ENCODE peak calls at places on chromosomes 7 and 10, in eight cellular contexts. One of them, this sample, is unnamed.

GRCh38 chr7:30657131-30657530 is 25.1 kb downstream of the CRHR2 start:
- DNase-seq in prostate gland: no peak
- DNase-seq in foreskin melanocyte: no peak
- DNase-seq in T follicular helper cell: no peak
- DNase-seq in NCI-H1694 treated with DMSO at 0.1 percent for 48 hours: no peak
- DNase-seq in NCI-H2227 treated with DMSO at 0.1 percent for 48 hours: no peak
- DNase-seq in NAMALWA: no peak
- DNase-seq in NCI-H146: no peak
- DNase-seq in this sample: no peak

GRCh38 chr10:34273340-34273739 is 541.8 kb downstream of the PARD3 start:
- DNase-seq in prostate gland: no peak
- DNase-seq in foreskin melanocyte: no peak
- DNase-seq in T follicular helper cell: no peak
- DNase-seq in NCI-H1694 treated with DMSO at 0.1 percent for 48 hours: no peak
- DNase-seq in NCI-H2227 treated with DMSO at 0.1 percent for 48 hours: no peak
- DNase-seq in NAMALWA: no peak
- DNase-seq in NCI-H146: no peak
- DNase-seq in this sample: no peak

GRCh38 chr7:105718511-105718925 is 137.2 kb upstream of the EFCAB10 start:
- DNase-seq in prostate gland: no peak
- DNase-seq in foreskin melanocyte: no peak
- DNase-seq in T follicular helper cell: no peak
- DNase-seq in NCI-H1694 treated with DMSO at 0.1 percent for 48 hours: no peak
- DNase-seq in NCI-H2227 treated with DMSO at 0.1 percent for 48 hours: no peak
- DNase-seq in NAMALWA: no peak
- DNase-seq in NCI-H146: no peak
- DNase-seq in this sample: no peak

GRCh38 chr7:157032644-157033482 is 22.4 kb upstream of the MNX1 start:
- DNase-seq in prostate gland: no peak
- DNase-seq in foreskin melanocyte: no peak
- DNase-seq in T follicular helper cell: no peak
- DNase-seq in NCI-H1694 treated with DMSO at 0.1 percent for 48 hours: no peak
- DNase-seq in NCI-H2227 treated with DMSO at 0.1 percent for 48 hours: no peak
- DNase-seq in NAMALWA: no peak
- DNase-seq in NCI-H146: no peak
- DNase-seq in this sample: no peak

GRCh38 chr7:69439040-69439439 is 159.2 kb upstream of the AUTS2 start:
- DNase-seq in prostate gland: no peak
- DNase-seq in foreskin melanocyte: no peak
- DNase-seq in T follicular helper cell: no peak
- DNase-seq in NCI-H1694 treated with DMSO at 0.1 percent for 48 hours: peak; percentile 71
- DNase-seq in NCI-H2227 treated with DMSO at 0.1 percent for 48 hours: no peak
- DNase-seq in NAMALWA: no peak
- DNase-seq in NCI-H146: no peak
- DNase-seq in this sample: no peak

GRCh38 chr7:132580717-132581285 is 4.5 kb upstream of the PLXNA4 start:
- DNase-seq in prostate gland: peak; percentile 76
- DNase-seq in foreskin melanocyte: peak; percentile 33
- DNase-seq in T follicular helper cell: peak; percentile 49
- DNase-seq in NCI-H1694 treated with DMSO at 0.1 percent for 48 hours: peak; percentile 88
- DNase-seq in NCI-H2227 treated with DMSO at 0.1 percent for 48 hours: peak; percentile 82
- DNase-seq in NAMALWA: peak; percentile 88
- DNase-seq in NCI-H146: peak; percentile 64
- DNase-seq in this sample: peak; percentile 31

GRCh38 chr7:139559364-139560105 is 36.0 kb downstream of the CLEC2L start:
- DNase-seq in prostate gland: no peak
- DNase-seq in foreskin melanocyte: no peak
- DNase-seq in T follicular helper cell: no peak
- DNase-seq in NCI-H1694 treated with DMSO at 0.1 percent for 48 hours: no peak
- DNase-seq in NCI-H2227 treated with DMSO at 0.1 percent for 48 hours: no peak
- DNase-seq in NAMALWA: no peak
- DNase-seq in NCI-H146: no peak
- DNase-seq in this sample: no peak

GRCh38 chr10:6737080-6737641 is 157.1 kb upstream of the PRKCQ start:
- DNase-seq in prostate gland: peak; percentile 21
- DNase-seq in foreskin melanocyte: no peak
- DNase-seq in T follicular helper cell: no peak
- DNase-seq in NCI-H1694 treated with DMSO at 0.1 percent for 48 hours: no peak
- DNase-seq in NCI-H2227 treated with DMSO at 0.1 percent for 48 hours: no peak
- DNase-seq in NAMALWA: no peak
- DNase-seq in NCI-H146: no peak
- DNase-seq in this sample: no peak

GRCh38 chr10:72292223-72292691 is 18.5 kb downstream of the DDIT4 start:
- DNase-seq in prostate gland: peak; percentile 37
- DNase-seq in foreskin melanocyte: no peak
- DNase-seq in T follicular helper cell: no peak
- DNase-seq in NCI-H1694 treated with DMSO at 0.1 percent for 48 hours: no peak
- DNase-seq in NCI-H2227 treated with DMSO at 0.1 percent for 48 hours: no peak
- DNase-seq in NAMALWA: no peak
- DNase-seq in NCI-H146: no peak
- DNase-seq in this sample: no peak

GRCh38 chr10:103698266-103698665 is 157.1 kb downstream of the SH3PXD2A start:
- DNase-seq in prostate gland: no peak
- DNase-seq in foreskin melanocyte: no peak
- DNase-seq in T follicular helper cell: no peak
- DNase-seq in NCI-H1694 treated with DMSO at 0.1 percent for 48 hours: no peak
- DNase-seq in NCI-H2227 treated with DMSO at 0.1 percent for 48 hours: no peak
- DNase-seq in NAMALWA: no peak
- DNase-seq in NCI-H146: no peak
- DNase-seq in this sample: no peak

GRCh38 chr10:114917927-114918672 is 19.9 kb upstream of the TRUB1 start:
- DNase-seq in prostate gland: no peak
- DNase-seq in foreskin melanocyte: no peak
- DNase-seq in T follicular helper cell: no peak
- DNase-seq in NCI-H1694 treated with DMSO at 0.1 percent for 48 hours: no peak
- DNase-seq in NCI-H2227 treated with DMSO at 0.1 percent for 48 hours: no peak
- DNase-seq in NAMALWA: no peak
- DNase-seq in NCI-H146: peak; percentile 3
- DNase-seq in this sample: peak; percentile 17